ENCODE peak calls at places on chromosome 10, in four cellular contexts. G, X, S and E are unnamed samples.

GRCh38 chr10:11407939-11408338 is 203.5 kb downstream of the USP6NL start:
- DNase-seq in S (no peak), G (no peak), X (no peak), E (no peak)

GRCh38 chr10:11298116-11298515 is 280.4 kb downstream of the CELF2 start:
- DNase-seq in S (no peak), G (no peak), X (no peak), E (no peak)

GRCh38 chr10:61888744-61889143 is 12.8 kb upstream of the ARID5B start:
- DNase-seq in X (peak), S (no peak), G (no peak), E (no peak)

GRCh38 chr10:21516270-21517131 is 9.0 kb downstream of the SKIDA1 start:
- DNase-seq in S (peak), G (no peak), X (peak), E (peak)

GRCh38 chr10:103751696-103752287 is 103.6 kb downstream of the SH3PXD2A start:
- DNase-seq in G (no peak), X (no peak), S (no peak), E (no peak)

GRCh38 chr10:71816421-71816851 is 34.6 kb downstream of the PSAP start:
- DNase-seq in G (no peak), X (no peak), S (no peak), E (no peak)

GRCh38 chr10:35716776-35717175 is 74.7 kb upstream of the FZD8 start:
- DNase-seq in G (no peak), S (no peak), X (no peak), E (no peak)

GRCh38 chr10:103765981-103766380 is 89.4 kb downstream of the SH3PXD2A start:
- DNase-seq in X (peak), G (no peak), S (no peak), E (no peak)

GRCh38 chr10:43843331-43844101 is 194.8 kb upstream of the ZNF32 start:
- DNase-seq in X (peak), G (no peak), S (no peak), E (no peak)

GRCh38 chr10:100303724-100304319 is 17.3 kb upstream of the BLOC1S2 start:
- DNase-seq in S (peak), G (no peak), X (peak), E (no peak)

GRCh38 chr10:88114368-88114767 is 250.9 kb downstream of the PTEN start:
- DNase-seq in X (peak), G (no peak), S (peak), E (peak)

GRCh38 chr10:21702633-21703111 is 168.6 kb downstream of the MLLT10 start:
- DNase-seq in X (no peak), S (no peak), G (no peak), E (no peak)

GRCh38 chr10:1498746-1499343 is 238.5 kb downstream of the ADARB2 start:
- DNase-seq in X (no peak), S (no peak), G (no peak), E (no peak)

GRCh38 chr10:49622426-49623425 is 8.9 kb downstream of the CHAT start:
- DNase-seq in X (no peak), S (no peak), G (no peak), E (peak)

GRCh38 chr10:130459851-130460490 is 323.8 kb downstream of the GLRX3 start:
- DNase-seq in S (peak), G (no peak), X (no peak), E (peak)
- H2BK5ac ChIP-seq in S (no peak), G (no peak), X (no peak), E (no peak)

DNA sequence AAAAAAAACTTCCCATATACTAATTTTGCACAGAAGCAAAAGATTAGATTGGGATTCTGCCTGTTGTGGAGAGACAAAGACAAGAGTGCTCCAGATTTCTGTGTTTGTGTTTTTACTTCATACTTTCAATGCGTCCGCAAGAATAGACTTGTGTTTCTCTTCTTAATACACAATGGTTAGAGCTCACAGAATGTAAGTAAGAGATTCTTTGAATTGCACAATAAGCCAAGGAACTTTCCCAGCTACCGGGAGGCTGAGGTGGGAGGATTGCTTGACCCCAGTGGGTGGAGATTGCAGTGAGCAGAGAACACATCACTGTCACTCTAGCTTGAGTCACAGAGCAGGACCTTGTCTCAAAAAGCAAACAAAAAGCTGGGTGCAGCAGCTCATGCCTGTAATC is 250.7 kb upstream of the MYO3A start:
- DNase-seq in X (no peak), S (no peak), G (no peak), E (no peak)
- H3K56ac ChIP-seq in X (no peak), S (no peak), G (no peak), E (no peak)

DNA sequence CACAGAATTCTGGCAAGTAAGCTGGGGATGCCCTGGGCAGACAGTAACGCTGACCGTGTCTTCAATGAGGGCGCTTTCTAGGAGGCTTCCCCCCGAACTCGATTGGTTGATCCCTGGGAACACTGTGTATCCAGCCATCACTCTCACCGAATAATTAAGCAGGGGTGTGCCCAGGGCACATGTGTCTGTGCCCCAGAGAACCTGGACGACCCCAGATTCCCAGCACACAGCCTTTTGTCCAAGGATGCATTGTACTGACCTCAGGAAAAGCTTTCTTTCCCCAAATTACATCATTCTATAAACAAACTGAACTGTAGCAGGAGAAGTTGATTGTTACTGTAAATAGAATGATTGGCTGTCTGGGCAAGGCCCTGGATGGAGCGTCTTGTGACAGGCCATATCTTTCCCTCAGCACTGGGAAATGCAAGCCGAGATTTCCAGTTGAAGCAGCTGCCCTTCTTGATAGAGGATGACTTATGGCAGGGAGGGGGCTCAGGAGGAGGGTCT is 6.6 kb upstream of the DEPP1 start:
- DNase-seq in S (no peak), X (peak), G (no peak), E (no peak)
- H3K9ac ChIP-seq in S (no peak), X (peak), G (no peak), E (no peak)

GRCh38 chr10:47031251-47031952 is 120.2 kb downstream of the PTPN20 start:
- DNase-seq in X (no peak), S (peak), G (no peak), E (peak)
- H2BK5ac ChIP-seq in X (no peak), S (no peak), G (no peak), E (no peak)